ENCODE peak calls at places on chromosome 11, in six cellular contexts. T is CD8-positive, alpha-beta T cell; O is neuronal stem cell; Y is tibial nerve; Z is mammary epithelial cell; R is astrocyte. E is an unnamed sample. For H3K36me3 and H3K27me3, the result is how much of the 10 kb centered on the place peaks cover.

GRCh38 chr11:114678125-114679036 is at the start of gene NXPE2:
- DNase-seq in T (no peak), Y (no peak), O (no peak), R (peak), Z (peak), E (no peak)

GRCh38 chr11:122189259-122189658 is 73.2 kb upstream of the BLID start:
- DNase-seq in O (no peak), Y (no peak), R (peak), Z (peak), T (no peak), E (no peak)

GRCh38 chr11:94933225-94934130 is 39.9 kb downstream of the CWC15 start:
- DNase-seq in Y (peak), O (no peak), R (peak), T (no peak), Z (peak), E (no peak)

GRCh38 chr11:130381317-130381716 is 47.1 kb downstream of the ADAMTS8 start:
- DNase-seq in R (no peak), Y (no peak), Z (no peak), O (no peak), T (no peak), E (no peak)

GRCh38 chr11:101323997-101324396 is 194.4 kb upstream of the PGR start:
- DNase-seq in Z (peak), O (peak), Y (no peak), R (no peak), T (no peak), E (no peak)

GRCh38 chr11:130323452-130324448 is 9.0 kb upstream of the ZBTB44 start:
- DNase-seq in O (no peak), R (no peak), T (no peak), Y (no peak), Z (no peak), E (no peak)

GRCh38 chr11:10480760-10481159 is 25.7 kb downstream of the AMPD3 start:
- DNase-seq in O (no peak), R (no peak), Z (no peak), Y (no peak), T (no peak), E (no peak)

GRCh38 chr11:72579816-72580647 is 94.2 kb downstream of the PDE2A start:
- DNase-seq in T (no peak), O (no peak), Y (no peak), R (no peak), Z (no peak), E (no peak)

GRCh38 chr11:116371146-116371545 is 401.6 kb downstream of the BUD13 start:
- DNase-seq in R (no peak), Z (no peak), O (no peak), Y (no peak), T (no peak), E (no peak)

GRCh38 chr11:70826541-70826943 is 425.8 kb downstream of the SHANK2 start:
- DNase-seq in Z (no peak), O (peak), Y (no peak), T (no peak), R (no peak), E (no peak)

GRCh38 chr11:125313271-125314222 is 149.0 kb downstream of the PKNOX2 start:
- DNase-seq in Z (peak), Y (no peak), R (peak), T (no peak), O (no peak), E (no peak)

GRCh38 chr11:115452245-115452644 is 52.0 kb downstream of the CADM1 start:
- DNase-seq in R (no peak), O (no peak), Z (no peak), Y (no peak), T (no peak), E (no peak)

GRCh38 chr11:47130541-47130940 is 46.1 kb downstream of the ARFGAP2 start:
- DNase-seq in R (no peak), T (no peak), Z (no peak), Y (peak), O (no peak), E (no peak)

GRCh38 chr11:64250406-64250874 is 890 bp upstream of the PLCB3 start:
- DNase-seq in Z (no peak), R (no peak), T (no peak), O (no peak), Y (no peak), E (no peak)

GRCh38 chr11:104333977-104334376 is 170.0 kb upstream of the PDGFD start:
- DNase-seq in O (no peak), R (no peak), Y (no peak), T (no peak), Z (no peak), E (no peak)

GRCh38 chr11:35404397-35404775 is 15.0 kb downstream of the SLC1A2 start:
- DNase-seq in Y (no peak), Z (peak), R (no peak), T (no peak), O (no peak), E (no peak)

GRCh38 chr11:123356539-123356938 is 73.5 kb upstream of the GRAMD1B start:
- DNase-seq in R (no peak), O (no peak), T (no peak), Z (no peak), Y (no peak), E (no peak)

GRCh38 chr11:47524200-47524874 is 28.6 kb downstream of the CELF1 start:
- DNase-seq in O (no peak), R (no peak), T (peak), Y (no peak), Z (peak), E (peak)

GRCh38 chr11:111788051-111788450 is 21.9 kb upstream of the PPP2R1B start:
- DNase-seq in Y (no peak), T (no peak), R (no peak), O (no peak), Z (no peak), E (no peak)

GRCh38 chr11:58992489-58992888 is 53.2 kb downstream of the GLYATL1 start:
- DNase-seq in Y (no peak), O (no peak), T (no peak), Z (no peak), R (no peak), E (no peak)

GRCh38 chr11:115874843-115875242 is 370.6 kb upstream of the CADM1 start:
- DNase-seq in O (no peak), Z (no peak), Y (no peak), R (no peak), T (no peak), E (no peak)

GRCh38 chr11:119520400-119520799 is 97.4 kb upstream of the THY1 start:
- DNase-seq in R (no peak), Y (no peak), O (no peak), T (no peak), Z (no peak), E (no peak)
- H3K4me3 ChIP-seq in R (no peak), Y (no peak), O (no peak), T (no peak), Z (no peak), E (no peak)

GRCh38 chr11:28123151-28123571 is 15.0 kb downstream of the METTL15 start:
- DNase-seq in T (no peak), Z (peak), R (peak), Y (no peak), O (no peak), E (no peak)
- H3K36me3 ChIP-seq in T (under half), Z (under half), R (under half), Y (under half), O (under half), E (under half)

GRCh38 chr11:8273281-8273680 is 9.6 kb upstream of the LMO1 start:
- DNase-seq in R (peak), Y (no peak), O (no peak), T (no peak), Z (peak), E (no peak)

GRCh38 chr11:8268530-8269461 is 5.1 kb upstream of the LMO1 start:
- DNase-seq in Z (no peak), Y (no peak), T (no peak), O (peak), R (no peak), E (no peak)

GRCh38 chr11:8269636-8270035 is 6.0 kb upstream of the LMO1 start:
- DNase-seq in R (no peak), Z (no peak), O (no peak), Y (no peak), T (no peak), E (no peak)

GRCh38 chr11:8267831-8268529 is 4.3 kb upstream of the LMO1 start:
- DNase-seq in O (no peak), Z (no peak), Y (no peak), R (no peak), T (no peak), E (peak)

DNA sequence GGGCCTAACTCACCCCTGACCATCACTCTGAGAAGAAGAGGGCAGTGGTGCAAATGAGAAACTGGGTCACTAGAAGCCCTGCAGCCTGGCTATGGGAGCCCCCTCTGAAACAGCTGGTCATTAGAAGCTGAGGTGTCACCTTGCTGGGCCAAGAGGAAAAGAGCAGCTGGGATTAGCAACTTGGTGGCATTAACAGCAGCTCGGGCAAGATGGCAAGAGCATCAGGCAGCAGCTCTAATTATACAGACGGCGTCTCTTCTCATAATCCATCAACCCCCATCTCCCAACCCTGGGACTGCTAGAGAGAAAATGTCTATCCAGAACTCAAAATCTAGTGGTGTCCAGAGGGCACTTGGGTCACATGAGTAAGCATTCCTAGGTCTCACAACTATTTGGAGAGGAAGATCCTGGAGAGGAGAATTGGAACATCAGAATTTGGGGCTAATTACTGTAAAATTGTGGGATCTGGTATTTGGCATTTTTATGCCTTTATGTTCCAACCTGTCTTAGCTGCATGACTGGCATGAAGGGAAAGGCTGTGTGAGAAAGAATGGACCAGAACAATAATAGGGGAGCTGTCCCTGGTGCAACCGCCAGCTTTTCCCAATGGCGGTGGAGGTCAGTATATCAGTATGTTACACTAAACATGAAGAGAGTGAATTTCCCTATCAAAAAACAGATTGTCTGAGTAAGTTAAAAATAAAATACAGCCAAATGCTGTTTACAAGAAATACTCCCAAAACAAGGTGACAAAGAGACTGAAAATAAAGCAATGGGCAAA is 7.6 kb upstream of the LMO1 start:
- DNase-seq in R (no peak), Z (no peak), Y (no peak), T (no peak), O (no peak), E (no peak)
- H3K27me3 ChIP-seq in R (half or more), Z (under half), Y (under half), T (under half), O (half or more), E (under half)

GRCh38 chr11:90243534-90243933 is 20.7 kb upstream of the CHORDC1 start:
- DNase-seq in T (no peak), O (no peak), Y (no peak), Z (no peak), R (no peak), E (no peak)
- H3K4me3 ChIP-seq in T (no peak), O (no peak), Y (no peak), Z (no peak), R (no peak), E (no peak)

DNA sequence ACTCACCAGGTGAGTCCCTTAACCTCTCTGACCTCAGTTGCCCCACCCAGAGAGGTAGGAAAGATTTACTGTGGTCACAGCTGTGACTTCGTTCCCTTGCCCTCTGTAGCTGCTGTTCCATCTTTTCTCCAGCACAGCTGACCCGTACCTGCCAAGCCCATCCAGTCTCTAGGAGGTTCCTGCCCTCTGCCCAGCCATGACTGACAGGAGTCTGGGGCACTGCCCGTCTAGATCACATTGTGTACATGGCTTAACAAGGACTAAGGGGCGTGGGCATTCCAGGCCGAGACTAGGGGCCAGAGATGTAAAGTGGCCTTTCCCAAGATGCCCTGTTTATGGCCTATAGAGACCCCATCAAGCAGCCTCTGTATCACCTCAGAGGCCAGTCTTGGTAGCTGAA is 132.0 kb downstream of the PARVA start:
- DNase-seq in Z (no peak), T (no peak), R (no peak), Y (no peak), O (no peak), E (no peak)
- H3K36me3 ChIP-seq in Z (under half), T (under half), R (under half), Y (under half), O (under half), E (under half)

GRCh38 chr11:32433249-32434115 is 1.9 kb downstream of the WT1 start:
- DNase-seq in Y (no peak), T (no peak), O (no peak), R (no peak), Z (no peak), E (no peak)
- H3K27me3 ChIP-seq in Y (under half), T (under half), O (half or more), R (half or more), Z (half or more), E (half or more)

GRCh38 chr11:31806944-31807790 is 4.0 kb downstream of the PAX6 start:
- DNase-seq in Z (no peak), O (no peak), R (peak), Y (peak), T (no peak), E (no peak)
- H3K4me3 ChIP-seq in Z (no peak), O (peak), R (peak), Y (no peak), T (no peak), E (no peak)

GRCh38 chr11:62137881-62138629 is 14.2 kb downstream of the INCENP start:
- DNase-seq in O (no peak), T (no peak), Z (no peak), Y (no peak), R (no peak), E (no peak)

GRCh38 chr11:62140302-62141110 is 16.7 kb downstream of the INCENP start:
- DNase-seq in T (no peak), Z (no peak), R (no peak), Y (no peak), O (no peak), E (no peak)

GRCh38 chr11:62139526-62140301 is 15.9 kb downstream of the INCENP start:
- DNase-seq in Y (no peak), T (no peak), Z (no peak), O (no peak), R (no peak), E (no peak)

GRCh38 chr11:62137276-62137861 is 13.6 kb downstream of the INCENP start:
- DNase-seq in Y (no peak), O (no peak), Z (no peak), T (no peak), R (no peak), E (no peak)

GRCh38 chr11:62138630-62139425 is 15.0 kb downstream of the INCENP start:
- DNase-seq in R (no peak), O (no peak), Z (no peak), T (no peak), Y (no peak), E (no peak)
- H3K36me3 ChIP-seq in R (under half), O (half or more), Z (under half), T (under half), Y (half or more), E (under half)